ENCODE peak calls at places on chromosome 9, in four cellular contexts. One of them, this sample, is unnamed.

GRCh38 chr9:89498845-89499480 is 1.1 kb upstream of the SEMA4D start:
- DNase-seq in GM12878: no peak
- DNase-seq in KBM-7: peak; percentile 79
- DNase-seq in HCEC 1CT: no peak
- DNase-seq in this sample: peak; percentile 87

GRCh38 chr9:138098908-138099791 is 221.6 kb downstream of the CACNA1B start:
- DNase-seq in KBM-7: no peak
- DNase-seq in HCEC 1CT: no peak
- DNase-seq in GM12878: no peak
- DNase-seq in this sample: no peak

GRCh38 chr9:20236676-20237075 is 385.6 kb downstream of the MLLT3 start:
- DNase-seq in KBM-7: no peak
- DNase-seq in GM12878: no peak
- DNase-seq in HCEC 1CT: no peak
- DNase-seq in this sample: no peak

GRCh38 chr9:33329117-33329563 is 38.8 kb downstream of the NFX1 start:
- DNase-seq in GM12878: no peak
- DNase-seq in HCEC 1CT: peak; percentile 94
- DNase-seq in KBM-7: no peak
- DNase-seq in this sample: no peak

GRCh38 chr9:21060919-21061561 is 16.7 kb downstream of the IFNB1 start:
- DNase-seq in HCEC 1CT: peak; percentile 25
- DNase-seq in GM12878: peak; percentile 12
- DNase-seq in KBM-7: peak; percentile 82
- DNase-seq in this sample: peak; percentile 69

GRCh38 chr9:107819772-107820171 is 330.2 kb upstream of the KLF4 start:
- DNase-seq in KBM-7: no peak
- DNase-seq in HCEC 1CT: no peak
- DNase-seq in GM12878: no peak
- DNase-seq in this sample: no peak

GRCh38 chr9:3698531-3698930 is 172.7 kb upstream of the RFX3 start:
- DNase-seq in GM12878: no peak
- DNase-seq in KBM-7: no peak
- DNase-seq in HCEC 1CT: no peak
- DNase-seq in this sample: no peak

GRCh38 chr9:91818647-91819403 is 131.2 kb downstream of the ROR2 start:
- DNase-seq in HCEC 1CT: no peak
- DNase-seq in KBM-7: no peak
- DNase-seq in GM12878: no peak
- DNase-seq in this sample: peak; percentile 69

GRCh38 chr9:112764344-112764743 is 13.8 kb downstream of the SNX30 start:
- DNase-seq in GM12878: no peak
- DNase-seq in KBM-7: peak; percentile 20
- DNase-seq in HCEC 1CT: peak; percentile 75
- DNase-seq in this sample: peak; percentile 19

GRCh38 chr9:107983762-107984161 is 494.2 kb upstream of the KLF4 start:
- DNase-seq in GM12878: no peak
- DNase-seq in KBM-7: no peak
- DNase-seq in HCEC 1CT: no peak
- DNase-seq in this sample: no peak

GRCh38 chr9:16131269-16131668 is 578.4 kb downstream of the CCDC171 start:
- DNase-seq in GM12878: no peak
- DNase-seq in KBM-7: no peak
- DNase-seq in HCEC 1CT: peak; percentile 56
- DNase-seq in this sample: peak; percentile 45

GRCh38 chr9:112861638-112862555 is 28.8 kb downstream of the SLC46A2 start:
- DNase-seq in HCEC 1CT: no peak
- DNase-seq in GM12878: no peak
- DNase-seq in KBM-7: peak; percentile 69
- DNase-seq in this sample: peak; percentile 84

GRCh38 chr9:34381323-34381722 is 4.6 kb upstream of the MYORG start:
- DNase-seq in KBM-7: no peak
- DNase-seq in GM12878: no peak
- DNase-seq in HCEC 1CT: no peak
- DNase-seq in this sample: no peak

GRCh38 chr9:124010665-124011321 is 775 bp upstream of the LHX2 start:
- DNase-seq in GM12878: no peak
- DNase-seq in KBM-7: no peak
- DNase-seq in HCEC 1CT: no peak
- DNase-seq in this sample: peak; percentile 74

GRCh38 chr9:103755986-103756385 is 338.1 kb upstream of the SMC2 start:
- DNase-seq in HCEC 1CT: no peak
- DNase-seq in KBM-7: no peak
- DNase-seq in GM12878: no peak
- DNase-seq in this sample: no peak

GRCh38 chr9:91428927-91429351 is 5.3 kb upstream of the NFIL3 start:
- DNase-seq in KBM-7: no peak
- DNase-seq in GM12878: no peak
- DNase-seq in HCEC 1CT: peak; percentile 71
- DNase-seq in this sample: peak; percentile 79

GRCh38 chr9:74681901-74682300 is 184.8 kb downstream of the RORB start:
- DNase-seq in HCEC 1CT: no peak
- DNase-seq in KBM-7: no peak
- DNase-seq in GM12878: no peak
- DNase-seq in this sample: no peak

GRCh38 chr9:108671156-108671555 is 184.6 kb downstream of the ACTL7B start:
- DNase-seq in GM12878: no peak
- DNase-seq in KBM-7: no peak
- DNase-seq in HCEC 1CT: peak; percentile 54
- DNase-seq in this sample: peak; percentile 68

GRCh38 chr9:95841377-95841776 is 34.1 kb upstream of the ERCC6L2 start:
- DNase-seq in KBM-7: no peak
- DNase-seq in GM12878: no peak
- DNase-seq in HCEC 1CT: no peak
- DNase-seq in this sample: no peak

GRCh38 chr9:134585021-134585561 is 56.5 kb upstream of the COL5A1 start:
- DNase-seq in KBM-7: no peak
- DNase-seq in GM12878: no peak
- DNase-seq in HCEC 1CT: no peak
- DNase-seq in this sample: no peak

GRCh38 chr9:136303066-136303824 is 649 bp downstream of the CCDC187 start:
- DNase-seq in HCEC 1CT: no peak
- DNase-seq in KBM-7: no peak
- DNase-seq in GM12878: no peak
- DNase-seq in this sample: no peak

GRCh38 chr9:84542554-84542953 is 127.0 kb upstream of the NTRK2 start:
- DNase-seq in GM12878: no peak
- DNase-seq in KBM-7: no peak
- DNase-seq in HCEC 1CT: no peak
- DNase-seq in this sample: no peak

GRCh38 chr9:76690575-76691370 is 73.5 kb upstream of the PCA3 start:
- DNase-seq in GM12878: no peak
- DNase-seq in KBM-7: no peak
- DNase-seq in HCEC 1CT: peak; percentile 5
- DNase-seq in this sample: no peak

GRCh38 chr9:114389612-114390368 is 2.0 kb upstream of the AKNA start:
- DNase-seq in GM12878: no peak
- DNase-seq in KBM-7: peak; percentile 31
- DNase-seq in HCEC 1CT: no peak
- DNase-seq in this sample: peak; percentile 44

GRCh38 chr9:21030389-21031035 is 928 bp downstream of the HACD4 start:
- DNase-seq in HCEC 1CT: peak; percentile 63
- DNase-seq in KBM-7: peak; percentile 85
- DNase-seq in GM12878: peak; percentile 52
- DNase-seq in this sample: peak; percentile 90

GRCh38 chr9:74770508-74771261 is 117.0 kb downstream of the TRPM6 start:
- DNase-seq in KBM-7: peak; percentile 77
- DNase-seq in HCEC 1CT: peak; percentile 4
- DNase-seq in GM12878: no peak
- DNase-seq in this sample: peak; percentile 34

GRCh38 chr9:13841801-13842462 is 472.0 kb downstream of the NFIB start:
- DNase-seq in GM12878: no peak
- DNase-seq in KBM-7: no peak
- DNase-seq in HCEC 1CT: no peak
- DNase-seq in this sample: no peak

GRCh38 chr9:98520221-98520920 is 188.4 kb downstream of the GABBR2 start:
- DNase-seq in HCEC 1CT: no peak
- DNase-seq in GM12878: no peak
- DNase-seq in KBM-7: no peak
- DNase-seq in this sample: no peak

GRCh38 chr9:113454914-113455761 is 8.4 kb upstream of the RGS3 start:
- DNase-seq in GM12878: no peak
- DNase-seq in HCEC 1CT: peak; percentile 77
- DNase-seq in KBM-7: no peak
- DNase-seq in this sample: peak; percentile 62

GRCh38 chr9:117927354-117927753 is 223.2 kb downstream of the TLR4 start:
- DNase-seq in GM12878: no peak
- DNase-seq in KBM-7: no peak
- DNase-seq in HCEC 1CT: no peak
- DNase-seq in this sample: no peak

GRCh38 chr9:111805841-111806241 is 11.1 kb upstream of the SHOC1 start:
- DNase-seq in GM12878: no peak
- DNase-seq in HCEC 1CT: peak; percentile 89
- DNase-seq in KBM-7: no peak
- DNase-seq in this sample: no peak

GRCh38 chr9:134589748-134590147 is 51.9 kb upstream of the COL5A1 start:
- DNase-seq in GM12878: no peak
- DNase-seq in KBM-7: no peak
- DNase-seq in HCEC 1CT: no peak
- DNase-seq in this sample: no peak

GRCh38 chr9:95147452-95147851 is 170.1 kb downstream of the FANCC start:
- DNase-seq in KBM-7: no peak
- DNase-seq in GM12878: no peak
- DNase-seq in HCEC 1CT: peak; percentile 12
- DNase-seq in this sample: no peak

GRCh38 chr9:92154016-92154415 is 38.8 kb upstream of the SPTLC1 start:
- DNase-seq in KBM-7: no peak
- DNase-seq in GM12878: no peak
- DNase-seq in HCEC 1CT: no peak
- DNase-seq in this sample: no peak

GRCh38 chr9:111662851-111663823 is 1.7 kb downstream of the GNG10 start:
- DNase-seq in HCEC 1CT: no peak
- DNase-seq in KBM-7: peak; percentile 51
- DNase-seq in GM12878: no peak
- DNase-seq in this sample: no peak

This sample was measured in NB4.